ENCODE peak calls at places on chromosomes 16 and 17, in ten cellular contexts. M is naive thymus-derived CD8-positive, alpha-beta T cell; J is neural crest cell; P is upper lobe of right lung; Z is prostate gland; T is stimulated activated CD8-positive, alpha-beta memory T cell treated with anti-CD3 and anti-CD28 coated beads, Interleukin-4, amount 100 ng/mL, for 24 hours; I is HEK293T; O is SJSA1; C is activated CD4-positive, alpha-beta T cell treated with anti-CD3 and anti-CD28 coated beads, Interleukin-2, amount 50 U/mL, for 48 hours; G is HFF-Myc. E is an unnamed sample.

GRCh38 chr16:57834936-57835335 is 32.6 kb upstream of the KIFC3 start:
- DNase-seq in P (no peak), G (no peak), C (no peak), M (no peak), I (no peak), Z (no peak), T (no peak), J (no peak), O (peak), E (peak)

GRCh38 chr17:50884354-50885311 is 18.5 kb upstream of the TOB1 start:
- DNase-seq in O (no peak), I (no peak), Z (no peak), P (no peak), T (no peak), J (no peak), M (no peak), C (no peak), G (no peak), E (peak)

GRCh38 chr16:46732561-46732960 is 15.6 kb downstream of the MYLK3 start:
- DNase-seq in P (no peak), Z (no peak), C (no peak), T (no peak), I (no peak), O (no peak), G (no peak), M (no peak), J (no peak), E (no peak)

GRCh38 chr16:2295056-2295798 is 27.3 kb upstream of the RNPS1 start:
- DNase-seq in G (no peak), C (no peak), O (no peak), Z (no peak), P (no peak), T (no peak), J (no peak), I (no peak), M (no peak), E (peak)

GRCh38 chr17:14373587-14374259 is 72.8 kb downstream of the HS3ST3B1 start:
- DNase-seq in M (no peak), P (no peak), J (no peak), G (peak), I (no peak), C (no peak), O (peak), Z (no peak), T (no peak), E (no peak)

GRCh38 chr16:88730632-88731607 is 24.6 kb downstream of the CTU2 start:
- DNase-seq in G (no peak), C (no peak), T (no peak), P (no peak), I (no peak), M (no peak), Z (no peak), J (no peak), O (no peak), E (no peak)

GRCh38 chr17:45428050-45428953 is 4.4 kb downstream of the ARHGAP27 start:
- DNase-seq in J (peak), G (no peak), M (peak), T (peak), Z (peak), P (peak), O (peak), I (peak), C (peak), E (peak)

GRCh38 chr16:22092143-22092933 is at the start of gene VWA3A:
- DNase-seq in Z (no peak), M (no peak), P (no peak), I (peak), O (no peak), T (no peak), J (no peak), C (no peak), G (peak), E (peak)

GRCh38 chr17:3535253-3535995 is 22.2 kb downstream of the TRPV3 start:
- DNase-seq in I (peak), M (peak), T (peak), P (peak), C (peak), Z (no peak), J (peak), O (peak), G (no peak), E (peak)

GRCh38 chr17:39212841-39213480 is 12.8 kb downstream of the STAC2 start:
- DNase-seq in J (no peak), Z (peak), C (no peak), I (no peak), T (no peak), G (no peak), M (no peak), P (peak), O (no peak), E (no peak)

GRCh38 chr16:3158498-3159314 is 23.9 kb downstream of the ZNF213 start:
- DNase-seq in P (peak), M (peak), Z (peak), C (peak), O (peak), I (peak), G (no peak), J (peak), T (peak), E (peak)

GRCh38 chr16:73060948-73061495 is 13.1 kb upstream of the ZFHX3 start:
- DNase-seq in G (no peak), I (no peak), J (no peak), P (no peak), O (peak), Z (no peak), T (no peak), M (no peak), C (no peak), E (no peak)

GRCh38 chr16:84044108-84044488 is 1.5 kb upstream of the SLC38A8 start:
- DNase-seq in G (no peak), T (no peak), I (peak), Z (no peak), O (peak), J (no peak), C (no peak), P (no peak), M (no peak), E (no peak)

GRCh38 chr16:49884033-49884707 is 28.3 kb upstream of the ZNF423 start:
- DNase-seq in T (no peak), O (no peak), M (no peak), Z (no peak), J (no peak), P (no peak), I (no peak), G (no peak), C (no peak), E (no peak)

GRCh38 chr16:4385066-4385788 is 13.6 kb downstream of the VASN start:
- DNase-seq in M (no peak), J (no peak), T (no peak), C (no peak), Z (no peak), O (no peak), G (no peak), P (no peak), I (no peak), E (no peak)

GRCh38 chr16:29813644-29814562 is 1.9 kb downstream of the PRRT2 start:
- DNase-seq in M (no peak), J (no peak), G (no peak), I (no peak), O (no peak), Z (no peak), C (no peak), P (no peak), T (no peak), E (no peak)

GRCh38 chr16:65178151-65178550 is 56.3 kb upstream of the CDH11 start:
- DNase-seq in O (no peak), T (no peak), Z (no peak), C (no peak), I (no peak), J (no peak), P (no peak), M (no peak), G (no peak), E (no peak)

GRCh38 chr17:66675273-66675990 is 159.5 kb upstream of the CACNG5 start:
- DNase-seq in Z (no peak), I (no peak), C (no peak), P (no peak), J (no peak), O (no peak), M (no peak), T (no peak), G (no peak), E (no peak)

GRCh38 chr17:34895388-34895787 is 65.9 kb downstream of the CCT6B start:
- DNase-seq in I (no peak), P (no peak), J (no peak), C (no peak), Z (no peak), G (no peak), M (no peak), O (no peak), T (no peak), E (no peak)